ENCODE peak calls at places on chromosome 21, in four cellular contexts. One of them, this sample, is unnamed.
A peak's percentile ranks its signal among the peaks of the same experiment; 100 is the strongest.

GRCh38 chr21:15761508-15762100 is 31.8 kb downstream of the USP25 start:
- DNase-seq in ovary: no peak
- DNase-seq in upper lobe of left lung: no peak
- DNase-seq in WERI-Rb-1: no peak
- DNase-seq in this sample: no peak

GRCh38 chr21:44517175-44517899 is 22.7 kb downstream of the KRTAP10-1 start:
- DNase-seq in ovary: no peak
- DNase-seq in upper lobe of left lung: no peak
- DNase-seq in WERI-Rb-1: peak; percentile 52
- DNase-seq in this sample: no peak

GRCh38 chr21:25536752-25537151 is 70.5 kb downstream of the MRPL39 start:
- DNase-seq in WERI-Rb-1: no peak
- DNase-seq in ovary: no peak
- DNase-seq in upper lobe of left lung: no peak
- DNase-seq in this sample: no peak

GRCh38 chr21:25273945-25274344 is 333.3 kb downstream of the MRPL39 start:
- DNase-seq in upper lobe of left lung: no peak
- DNase-seq in ovary: no peak
- DNase-seq in WERI-Rb-1: no peak
- DNase-seq in this sample: no peak

GRCh38 chr21:37006521-37007291 is at the start of gene RIPPLY3:
- DNase-seq in ovary: no peak
- DNase-seq in WERI-Rb-1: peak; percentile 33
- DNase-seq in upper lobe of left lung: no peak
- DNase-seq in this sample: no peak

GRCh38 chr21:15741510-15741909 is 11.7 kb downstream of the USP25 start:
- DNase-seq in ovary: no peak
- DNase-seq in upper lobe of left lung: no peak
- DNase-seq in WERI-Rb-1: no peak
- DNase-seq in this sample: no peak

GRCh38 chr21:31514598-31514997 is 144.9 kb upstream of the SOD1 start:
- DNase-seq in WERI-Rb-1: no peak
- DNase-seq in ovary: no peak
- DNase-seq in upper lobe of left lung: no peak
- DNase-seq in this sample: no peak

GRCh38 chr21:14523234-14523633 is 22.9 kb downstream of the SAMSN1 start:
- DNase-seq in ovary: no peak
- DNase-seq in WERI-Rb-1: no peak
- DNase-seq in upper lobe of left lung: no peak
- DNase-seq in this sample: no peak

GRCh38 chr21:26445440-26445839 is 127.6 kb downstream of the CYYR1 start:
- DNase-seq in ovary: no peak
- DNase-seq in upper lobe of left lung: no peak
- DNase-seq in WERI-Rb-1: no peak
- DNase-seq in this sample: no peak

GRCh38 chr21:44867999-44868700 is 5.3 kb downstream of the PTTG1IP start:
- DNase-seq in upper lobe of left lung: peak; percentile 36
- DNase-seq in ovary: no peak
- DNase-seq in WERI-Rb-1: no peak
- DNase-seq in this sample: no peak

GRCh38 chr21:31030367-31031106 is 7.7 kb downstream of the KRTAP19-8 start:
- DNase-seq in upper lobe of left lung: no peak
- DNase-seq in WERI-Rb-1: no peak
- DNase-seq in ovary: no peak
- DNase-seq in this sample: no peak

GRCh38 chr21:36792505-36792967 is 93.6 kb downstream of the SIM2 start:
- DNase-seq in ovary: no peak
- DNase-seq in upper lobe of left lung: no peak
- DNase-seq in WERI-Rb-1: no peak
- DNase-seq in this sample: no peak

GRCh38 chr21:36263797-36264196 is 56.2 kb upstream of the MORC3 start:
- DNase-seq in ovary: no peak
- DNase-seq in WERI-Rb-1: no peak
- DNase-seq in upper lobe of left lung: no peak
- DNase-seq in this sample: no peak

GRCh38 chr21:36209626-36210171 is 53.1 kb downstream of the DOP1B start:
- DNase-seq in upper lobe of left lung: peak; percentile 59
- DNase-seq in ovary: no peak
- DNase-seq in WERI-Rb-1: peak; percentile 75
- DNase-seq in this sample: no peak

GRCh38 chr21:29985866-29986265 is 46.1 kb upstream of the GRIK1 start:
- DNase-seq in ovary: no peak
- DNase-seq in WERI-Rb-1: no peak
- DNase-seq in upper lobe of left lung: no peak
- DNase-seq in this sample: no peak

DNA sequence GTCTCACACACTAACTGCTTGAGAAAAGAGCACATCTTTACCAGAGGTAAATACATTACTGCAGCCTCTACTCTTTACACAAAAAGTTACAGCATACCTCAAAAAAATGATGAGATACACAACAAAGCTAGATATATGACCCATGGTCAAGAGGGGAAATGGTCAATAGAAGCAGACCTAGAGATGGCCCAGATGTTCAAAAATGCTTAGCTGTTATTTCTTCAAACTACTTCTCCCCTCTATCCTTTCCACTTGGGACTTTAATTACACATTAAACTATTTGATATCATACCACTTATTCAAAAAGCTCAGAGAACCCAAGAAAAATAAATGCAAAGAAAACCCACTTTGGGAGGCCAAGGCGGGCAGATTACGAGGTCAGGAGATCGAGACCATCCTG is 12.8 kb downstream of the BRWD1 start:
- DNase-seq in WERI-Rb-1: no peak
- DNase-seq in upper lobe of left lung: no peak
- DNase-seq in ovary: no peak
- DNase-seq in this sample: no peak
- H3K36me3 ChIP-seq in WERI-Rb-1: peaks cover 78% of the 10 kb centered on the region
- H3K36me3 ChIP-seq in upper lobe of left lung: peaks cover 37% of the 10 kb centered on the region
- H3K36me3 ChIP-seq in ovary: no peaks in the 10 kb centered on the region
- H3K36me3 ChIP-seq in this sample: peaks cover 53% of the 10 kb centered on the region

GRCh38 chr21:38496224-38496623 is 2.1 kb downstream of the ERG start:
- DNase-seq in WERI-Rb-1: no peak
- DNase-seq in ovary: no peak
- DNase-seq in upper lobe of left lung: no peak
- DNase-seq in this sample: no peak
- TF ChIP-seq CTCF in WERI-Rb-1: no peak
- TF ChIP-seq CTCF in ovary: no peak
- TF ChIP-seq CTCF in upper lobe of left lung: no peak
- TF ChIP-seq CTCF in this sample: no peak

GRCh38 chr21:41954654-41955499 is 1.1 kb upstream of the C2CD2 start:
- DNase-seq in WERI-Rb-1: peak; percentile 8
- DNase-seq in ovary: no peak
- DNase-seq in upper lobe of left lung: no peak
- DNase-seq in this sample: no peak
- H3K27ac ChIP-seq in WERI-Rb-1: no peak overlapping the region
- H3K27ac ChIP-seq in ovary: no peak overlapping the region
- H3K27ac ChIP-seq in upper lobe of left lung: no peak overlapping the region
- H3K27ac ChIP-seq in this sample: peak overlapping the region; percentile 67

GRCh38 chr21:33455858-33456446 is 23.8 kb downstream of the TMEM50B start:
- DNase-seq in ovary: no peak
- DNase-seq in WERI-Rb-1: no peak
- DNase-seq in upper lobe of left lung: no peak
- DNase-seq in this sample: no peak
- H3K36me3 ChIP-seq in ovary: no peaks in the 10 kb centered on the region
- H3K36me3 ChIP-seq in WERI-Rb-1: peaks cover 7% of the 10 kb centered on the region
- H3K36me3 ChIP-seq in upper lobe of left lung: peaks cover 26% of the 10 kb centered on the region
- H3K36me3 ChIP-seq in this sample: peaks cover 40% of the 10 kb centered on the region

GRCh38 chr21:46326110-46326703 is 2.3 kb downstream of the PCNT start:
- DNase-seq in upper lobe of left lung: no peak
- DNase-seq in ovary: no peak
- DNase-seq in WERI-Rb-1: peak; percentile 40
- DNase-seq in this sample: no peak

GRCh38 chr21:46323710-46324389 is at the start of the genes C21orf58 and PCNT:
- DNase-seq in WERI-Rb-1: peak; percentile 99
- DNase-seq in ovary: peak; percentile 98
- DNase-seq in upper lobe of left lung: peak; percentile 97
- DNase-seq in this sample: peak; percentile 99

GRCh38 chr21:46324390-46325072 is 575 bp downstream of the PCNT start:
- DNase-seq in WERI-Rb-1: peak; percentile 94
- DNase-seq in ovary: peak; percentile 91
- DNase-seq in upper lobe of left lung: peak; percentile 89
- DNase-seq in this sample: no peak

GRCh38 chr21:46323227-46323709 is 402 bp downstream of the C21orf58 start:
- DNase-seq in ovary: no peak
- DNase-seq in WERI-Rb-1: no peak
- DNase-seq in upper lobe of left lung: no peak
- DNase-seq in this sample: no peak

DNA sequence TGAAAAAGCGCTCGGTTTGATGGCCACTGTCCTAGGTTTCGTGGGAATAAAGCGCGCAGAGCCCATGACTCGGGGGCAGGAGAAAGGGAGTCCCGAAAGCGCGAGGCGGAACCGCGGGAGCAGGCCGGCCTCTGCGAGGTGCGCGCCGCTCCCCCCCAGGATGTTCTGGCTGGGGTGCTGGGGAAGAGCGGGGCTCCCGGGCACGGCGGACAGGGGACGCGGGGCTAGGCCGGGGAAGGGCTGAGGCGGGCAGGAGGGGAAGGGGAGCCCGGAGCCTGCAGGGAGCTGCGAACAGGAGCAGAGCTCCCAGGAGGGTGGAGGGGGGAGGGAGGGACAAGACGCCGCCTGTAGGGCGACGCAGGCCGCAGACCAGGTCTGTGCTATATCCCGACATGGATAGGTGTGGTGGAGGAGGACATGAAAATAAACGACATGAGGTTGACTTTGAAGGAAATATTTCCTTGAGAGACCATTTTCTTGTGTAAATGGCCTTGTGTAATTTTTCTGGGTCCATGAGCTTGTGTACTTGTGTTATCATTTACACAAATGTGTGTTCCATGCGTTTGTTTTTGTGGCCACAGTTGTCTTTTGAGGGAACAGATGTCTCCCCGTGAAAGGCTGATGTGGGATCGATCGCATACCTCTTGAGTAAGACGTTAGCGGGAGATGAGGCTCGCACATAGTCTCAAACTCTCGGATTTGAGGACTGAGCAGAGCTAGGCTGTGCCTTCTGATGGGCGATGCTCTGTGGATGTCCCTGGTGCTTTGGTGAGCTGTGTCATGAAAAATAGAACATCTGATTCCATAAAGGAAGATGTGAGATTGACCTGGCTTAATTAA is 1.3 kb downstream of the PCNT start:
- DNase-seq in upper lobe of left lung: peak; percentile 49
- DNase-seq in ovary: peak; percentile 63
- DNase-seq in WERI-Rb-1: peak; percentile 83
- DNase-seq in this sample: no peak
- TF ChIP-seq CTCF in upper lobe of left lung: no peak
- TF ChIP-seq CTCF in ovary: no peak
- TF ChIP-seq CTCF in WERI-Rb-1: peak; percentile 51
- TF ChIP-seq CTCF in this sample: no peak

GRCh38 chr21:33971492-33972013 is 55.9 kb upstream of the ATP5PO start:
- DNase-seq in upper lobe of left lung: no peak
- DNase-seq in ovary: no peak
- DNase-seq in WERI-Rb-1: no peak
- DNase-seq in this sample: peak; percentile 28
- H3K27ac ChIP-seq in upper lobe of left lung: no peak overlapping the region
- H3K27ac ChIP-seq in ovary: no peak overlapping the region
- H3K27ac ChIP-seq in WERI-Rb-1: no peak overlapping the region
- H3K27ac ChIP-seq in this sample: no peak overlapping the region